ENCODE peak calls at places on chromosomes 11 and 22, in four cellular contexts. Q is astrocyte, K is PC-9, C is suprapubic skin. L is an unnamed sample.

GRCh38 chr11:75654314-75654713 is 14.5 kb downstream of the MAP6 start:
- DNase-seq in Q (peak), K (no peak), C (no peak), L (no peak)

GRCh38 chr22:35648066-35649025 is at the start of gene APOL6:
- DNase-seq in Q (peak), K (peak), C (no peak), L (no peak)

GRCh38 chr11:121297872-121298271 is 5.3 kb downstream of the SC5D start:
- DNase-seq in Q (no peak), K (no peak), C (no peak), L (no peak)

GRCh38 chr11:101583180-101584128 is at the start of gene TRPC6:
- DNase-seq in Q (peak), K (no peak), C (no peak), L (no peak)

GRCh38 chr22:24834845-24835570 is 29.0 kb downstream of the SGSM1 start:
- DNase-seq in Q (no peak), K (no peak), C (no peak), L (no peak)

GRCh38 chr11:88183233-88183632 is 8.0 kb upstream of the RAB38 start:
- DNase-seq in Q (no peak), K (peak), C (no peak), L (no peak)

GRCh38 chr22:41280065-41280464 is 5.9 kb downstream of the RANGAP1 start:
- DNase-seq in Q (no peak), K (no peak), C (no peak), L (no peak)

GRCh38 chr11:33690290-33691050 is 10.2 kb downstream of the C11orf91 start:
- DNase-seq in Q (peak), K (peak), C (no peak), L (peak)

GRCh38 chr11:6705905-6706535 is 22.9 kb upstream of the MRPL17 start:
- DNase-seq in Q (peak), K (peak), C (no peak), L (no peak)

GRCh38 chr11:59255281-59255680 is 42.6 kb upstream of the MPEG1 start:
- DNase-seq in Q (no peak), K (peak), C (no peak), L (no peak)

DNA sequence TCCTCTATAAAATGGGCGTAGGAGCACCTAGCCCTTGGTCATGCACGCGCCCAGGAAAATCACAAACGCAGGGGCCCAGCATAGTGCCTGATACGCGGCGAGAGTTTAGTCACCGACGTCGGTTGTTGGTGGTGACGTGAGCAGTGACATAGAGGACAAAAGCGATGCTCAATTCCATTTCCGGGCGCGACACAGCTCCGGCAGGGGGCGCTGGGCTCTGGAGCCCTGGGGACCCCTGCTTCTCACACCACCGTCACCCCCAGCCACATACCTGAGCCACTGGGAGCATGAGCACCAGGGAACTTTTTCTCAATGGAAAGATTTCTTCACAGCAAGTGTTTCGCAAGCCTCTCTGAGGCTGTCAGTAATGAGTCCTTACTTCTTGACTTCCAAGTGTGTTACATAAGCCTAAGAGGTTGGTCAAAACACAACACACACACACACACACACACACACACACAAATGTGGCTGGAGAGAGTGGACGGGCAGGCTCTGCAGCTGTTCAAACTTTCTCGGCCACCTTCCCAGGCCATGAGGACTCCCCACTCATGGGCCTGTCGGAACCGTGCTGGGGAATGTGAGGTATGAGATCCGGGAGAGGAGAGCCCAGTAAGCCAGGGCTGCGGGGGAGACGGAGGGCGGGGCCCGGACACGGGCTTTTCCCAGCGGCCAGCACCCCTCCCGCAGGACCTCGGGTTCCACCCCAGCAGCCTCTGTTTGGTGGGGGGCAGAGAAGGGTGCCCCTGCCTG is 36.9 kb upstream of the LINC01488 start:
- DNase-seq in Q (peak), K (peak), C (no peak), L (peak)
- TF ChIP-seq CTCF in Q (no peak), K (peak), C (peak), L (no peak)

GRCh38 chr22:31757265-31757664 is 3.4 kb downstream of the DEPDC5 start:
- DNase-seq in Q (no peak), K (no peak), C (no peak), L (no peak)
- H3K27ac ChIP-seq in Q (no peak), K (no peak), C (no peak), L (no peak)

DNA sequence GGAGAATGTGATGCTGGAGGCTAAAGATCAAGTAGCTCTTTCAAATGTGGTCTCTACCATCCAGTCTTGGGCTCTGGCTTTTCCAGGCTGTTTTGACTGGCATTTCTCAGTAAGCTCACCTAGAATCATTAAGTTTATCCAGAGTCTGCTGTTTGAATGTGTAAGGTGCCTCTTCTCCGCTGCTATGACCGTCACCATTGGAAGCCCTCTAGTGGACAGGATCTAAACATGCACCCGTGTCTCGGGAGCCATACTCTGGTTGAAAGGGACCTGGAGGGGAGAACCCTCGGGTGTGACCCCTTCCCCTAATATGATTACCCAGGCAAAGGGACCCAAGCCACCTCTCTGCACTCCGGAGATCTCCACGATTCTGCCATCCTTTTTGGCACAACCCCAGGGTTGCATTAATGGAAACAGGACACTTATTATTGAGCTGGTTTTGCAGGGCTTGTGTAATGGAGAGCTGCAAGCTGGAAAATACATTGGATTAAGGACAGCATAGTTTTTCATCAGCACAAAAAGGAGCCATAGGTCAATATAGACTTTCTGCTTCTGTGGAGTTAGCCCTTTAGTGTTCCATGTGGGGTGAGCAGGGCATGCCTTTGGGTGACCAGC is 191.0 kb upstream of the LARGE1 start:
- DNase-seq in Q (no peak), K (peak), C (no peak), L (no peak)
- TF ChIP-seq CTCF in Q (peak), K (peak), C (peak), L (peak)

DNA sequence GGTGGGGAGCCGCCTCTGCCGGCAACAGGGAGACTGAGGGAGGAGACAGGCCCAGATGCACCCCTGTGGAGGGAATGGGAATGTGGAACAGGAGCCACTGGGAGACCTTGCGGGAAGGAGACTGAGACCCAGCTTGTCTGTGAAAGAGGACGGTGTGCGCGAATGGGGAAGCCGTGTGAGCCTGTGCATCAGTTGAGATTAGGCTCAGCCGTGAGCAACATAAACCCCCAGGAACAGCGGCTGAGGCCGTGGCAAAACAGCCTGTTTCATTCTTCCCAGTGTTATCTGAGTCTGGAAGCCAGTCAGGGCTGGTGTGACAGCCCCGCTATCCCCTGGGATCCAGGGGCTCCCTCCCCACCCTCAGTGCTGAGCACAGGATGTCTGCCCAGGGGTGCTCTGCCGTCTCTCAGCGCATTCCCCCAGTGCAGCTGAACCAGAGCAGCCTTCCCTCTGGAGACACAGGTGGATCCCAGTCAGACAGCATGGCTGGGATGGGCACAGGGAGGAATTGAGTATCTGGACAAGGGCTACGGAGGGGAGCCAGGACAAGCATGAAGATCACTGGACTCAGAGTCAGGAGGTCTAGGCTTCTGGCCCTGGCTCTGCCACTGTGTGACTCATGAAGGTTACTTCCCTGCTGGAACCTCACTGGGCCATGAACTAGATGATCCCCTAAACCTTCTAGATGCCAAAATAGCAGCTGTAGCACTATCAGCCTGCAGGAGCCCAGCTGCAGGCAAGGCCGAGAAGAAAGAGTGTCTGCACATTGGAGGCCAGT is 8.5 kb downstream of the OAF start:
- DNase-seq in Q (no peak), K (no peak), C (no peak), L (no peak)
- H3K27ac ChIP-seq in Q (no peak), K (no peak), C (peak), L (peak)

GRCh38 chr11:46669606-46670243 is 30.7 kb downstream of the ARHGAP1 start:
- DNase-seq in Q (no peak), K (no peak), C (peak), L (no peak)
- TF ChIP-seq CTCF in Q (no peak), K (peak), C (no peak), L (no peak)

GRCh38 chr11:128212324-128212723 is 375.0 kb downstream of the ETS1 start:
- DNase-seq in Q (no peak), K (no peak), C (no peak), L (no peak)
- H3K27ac ChIP-seq in Q (no peak), K (no peak), C (no peak), L (no peak)

DNA sequence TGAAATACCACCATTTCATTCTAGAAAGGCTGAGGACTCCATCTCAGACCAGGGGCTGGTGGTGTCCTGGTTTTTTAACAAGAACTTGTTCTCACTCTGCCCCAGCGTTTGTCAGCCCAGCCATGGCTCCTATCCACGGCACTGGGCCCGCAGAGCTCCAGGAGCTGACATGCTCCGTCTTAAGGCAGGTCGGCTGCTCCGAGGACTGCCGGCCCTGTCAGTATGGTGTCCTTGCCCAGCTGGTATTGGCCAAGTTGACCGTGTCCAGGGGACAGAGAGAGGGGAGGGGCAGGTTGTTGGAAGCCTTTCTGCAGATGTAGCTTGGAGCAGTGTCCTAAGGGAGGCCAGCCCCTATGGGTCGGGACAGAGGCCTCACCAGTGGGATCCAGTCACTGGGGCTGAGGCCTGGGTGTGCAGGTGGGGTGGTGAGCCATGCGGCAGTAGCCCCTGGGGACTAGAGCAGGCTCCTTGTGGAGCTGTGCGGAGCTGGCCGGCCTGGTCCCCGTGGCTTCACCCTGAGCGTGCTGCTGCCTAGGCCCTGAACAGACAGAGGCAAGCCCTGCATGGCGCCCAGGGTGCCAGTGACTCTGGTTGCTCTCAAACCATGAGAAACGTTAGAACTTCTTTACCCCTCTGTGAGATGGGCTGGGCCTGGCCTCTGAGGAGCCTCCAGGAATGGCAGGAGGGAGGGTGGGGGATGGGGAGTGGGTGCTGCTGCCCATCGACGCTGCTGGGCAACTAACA is 39.9 kb upstream of the KCNQ1OT1 start:
- DNase-seq in Q (no peak), K (no peak), C (no peak), L (no peak)
- TF ChIP-seq CTCF in Q (no peak), K (no peak), C (no peak), L (no peak)